ENCODE peak calls at places on chromosomes 11 and 22, in ten cellular contexts. One of them, this sample, is unnamed.

GRCh38 chr11:47329431-47329993 is 23.0 kb downstream of the MYBPC3 start:
- DNase-seq in CD8-positive, alpha-beta T cell: no peak
- DNase-seq in CD8-positive, alpha-beta memory T cell: no peak
- DNase-seq in lower lobe of right lung: peak; percentile 28
- DNase-seq in iPS DF 6.9: no peak
- DNase-seq in hepatocyte: no peak
- DNase-seq in suprapubic skin: no peak
- DNase-seq in breast epithelium: no peak
- DNase-seq in fibroblast of lung: no peak
- DNase-seq in Panc1: no peak
- DNase-seq in this sample: no peak

GRCh38 chr11:81007046-81007445 is 1566.2 kb upstream of the TENM4 start:
- DNase-seq in CD8-positive, alpha-beta T cell: no peak
- DNase-seq in CD8-positive, alpha-beta memory T cell: no peak
- DNase-seq in lower lobe of right lung: no peak
- DNase-seq in iPS DF 6.9: no peak
- DNase-seq in hepatocyte: peak; percentile 19
- DNase-seq in suprapubic skin: no peak
- DNase-seq in breast epithelium: no peak
- DNase-seq in fibroblast of lung: peak; percentile 24
- DNase-seq in Panc1: no peak
- DNase-seq in this sample: no peak

GRCh38 chr22:47147572-47147971 is 385.1 kb downstream of the TBC1D22A start:
- DNase-seq in CD8-positive, alpha-beta T cell: no peak
- DNase-seq in CD8-positive, alpha-beta memory T cell: no peak
- DNase-seq in lower lobe of right lung: no peak
- DNase-seq in iPS DF 6.9: no peak
- DNase-seq in hepatocyte: no peak
- DNase-seq in suprapubic skin: no peak
- DNase-seq in breast epithelium: no peak
- DNase-seq in fibroblast of lung: no peak
- DNase-seq in Panc1: no peak
- DNase-seq in this sample: no peak

GRCh38 chr11:92329644-92330043 is 105.0 kb downstream of the FAT3 start:
- DNase-seq in CD8-positive, alpha-beta T cell: no peak
- DNase-seq in CD8-positive, alpha-beta memory T cell: no peak
- DNase-seq in lower lobe of right lung: no peak
- DNase-seq in iPS DF 6.9: no peak
- DNase-seq in hepatocyte: no peak
- DNase-seq in suprapubic skin: no peak
- DNase-seq in breast epithelium: no peak
- DNase-seq in fibroblast of lung: peak; percentile 75
- DNase-seq in Panc1: no peak
- DNase-seq in this sample: no peak

GRCh38 chr22:31192513-31192912 is 19.6 kb upstream of the LIMK2 start:
- DNase-seq in CD8-positive, alpha-beta T cell: no peak
- DNase-seq in CD8-positive, alpha-beta memory T cell: no peak
- DNase-seq in lower lobe of right lung: no peak
- DNase-seq in iPS DF 6.9: no peak
- DNase-seq in hepatocyte: no peak
- DNase-seq in suprapubic skin: no peak
- DNase-seq in breast epithelium: no peak
- DNase-seq in fibroblast of lung: no peak
- DNase-seq in Panc1: no peak
- DNase-seq in this sample: no peak

GRCh38 chr11:17719028-17719939 is at the start of gene MYOD1:
- DNase-seq in CD8-positive, alpha-beta T cell: no peak
- DNase-seq in CD8-positive, alpha-beta memory T cell: no peak
- DNase-seq in lower lobe of right lung: no peak
- DNase-seq in iPS DF 6.9: no peak
- DNase-seq in hepatocyte: no peak
- DNase-seq in suprapubic skin: no peak
- DNase-seq in breast epithelium: no peak
- DNase-seq in fibroblast of lung: peak; percentile 24
- DNase-seq in Panc1: no peak
- DNase-seq in this sample: no peak

GRCh38 chr22:24106385-24107381 is 74.6 kb upstream of the SUSD2 start:
- DNase-seq in CD8-positive, alpha-beta T cell: peak; percentile 22
- DNase-seq in CD8-positive, alpha-beta memory T cell: peak; percentile 23
- DNase-seq in lower lobe of right lung: peak; percentile 32
- DNase-seq in iPS DF 6.9: no peak
- DNase-seq in hepatocyte: no peak
- DNase-seq in suprapubic skin: no peak
- DNase-seq in breast epithelium: no peak
- DNase-seq in fibroblast of lung: no peak
- DNase-seq in Panc1: no peak
- DNase-seq in this sample: no peak

GRCh38 chr11:104547996-104548661 is 350.1 kb downstream of the CASP12 start:
- DNase-seq in CD8-positive, alpha-beta T cell: no peak
- DNase-seq in CD8-positive, alpha-beta memory T cell: no peak
- DNase-seq in lower lobe of right lung: no peak
- DNase-seq in iPS DF 6.9: no peak
- DNase-seq in hepatocyte: no peak
- DNase-seq in suprapubic skin: no peak
- DNase-seq in breast epithelium: no peak
- DNase-seq in fibroblast of lung: peak; percentile 17
- DNase-seq in Panc1: no peak
- DNase-seq in this sample: no peak

GRCh38 chr11:120334332-120334731 is 1.9 kb upstream of the ARHGEF12 start:
- DNase-seq in CD8-positive, alpha-beta T cell: no peak
- DNase-seq in CD8-positive, alpha-beta memory T cell: no peak
- DNase-seq in lower lobe of right lung: no peak
- DNase-seq in iPS DF 6.9: no peak
- DNase-seq in hepatocyte: no peak
- DNase-seq in suprapubic skin: no peak
- DNase-seq in breast epithelium: no peak
- DNase-seq in fibroblast of lung: no peak
- DNase-seq in Panc1: no peak
- DNase-seq in this sample: no peak

GRCh38 chr11:120336641-120337132 is 474 bp downstream of the ARHGEF12 start:
- DNase-seq in CD8-positive, alpha-beta T cell: no peak
- DNase-seq in CD8-positive, alpha-beta memory T cell: no peak
- DNase-seq in lower lobe of right lung: peak; percentile 68
- DNase-seq in iPS DF 6.9: no peak
- DNase-seq in hepatocyte: peak; percentile 78
- DNase-seq in suprapubic skin: peak; percentile 84
- DNase-seq in breast epithelium: no peak
- DNase-seq in fibroblast of lung: peak; percentile 30
- DNase-seq in Panc1: no peak
- DNase-seq in this sample: peak; percentile 87

GRCh38 chr11:120334894-120335462 is 1.2 kb upstream of the ARHGEF12 start:
- DNase-seq in CD8-positive, alpha-beta T cell: peak; percentile 49
- DNase-seq in CD8-positive, alpha-beta memory T cell: peak; percentile 54
- DNase-seq in lower lobe of right lung: no peak
- DNase-seq in iPS DF 6.9: no peak
- DNase-seq in hepatocyte: peak; percentile 88
- DNase-seq in suprapubic skin: peak; percentile 80
- DNase-seq in breast epithelium: no peak
- DNase-seq in fibroblast of lung: peak; percentile 87
- DNase-seq in Panc1: no peak
- DNase-seq in this sample: no peak

GRCh38 chr11:120335928-120336640 is at the start of gene ARHGEF12:
- DNase-seq in CD8-positive, alpha-beta T cell: peak; percentile 60
- DNase-seq in CD8-positive, alpha-beta memory T cell: peak; percentile 43
- DNase-seq in lower lobe of right lung: peak; percentile 96
- DNase-seq in iPS DF 6.9: peak; percentile 95
- DNase-seq in hepatocyte: peak; percentile 98
- DNase-seq in suprapubic skin: peak; percentile 97
- DNase-seq in breast epithelium: peak; percentile 95
- DNase-seq in fibroblast of lung: peak; percentile 99
- DNase-seq in Panc1: no peak
- DNase-seq in this sample: peak; percentile 96

GRCh38 chr11:120335596-120335927 is 651 bp upstream of the ARHGEF12 start:
- DNase-seq in CD8-positive, alpha-beta T cell: no peak
- DNase-seq in CD8-positive, alpha-beta memory T cell: no peak
- DNase-seq in lower lobe of right lung: no peak
- DNase-seq in iPS DF 6.9: no peak
- DNase-seq in hepatocyte: no peak
- DNase-seq in suprapubic skin: no peak
- DNase-seq in breast epithelium: no peak
- DNase-seq in fibroblast of lung: no peak
- DNase-seq in Panc1: no peak
- DNase-seq in this sample: no peak
- H3K4me3 ChIP-seq in CD8-positive, alpha-beta T cell: peak overlapping the region; percentile 68
- H3K4me3 ChIP-seq in CD8-positive, alpha-beta memory T cell: peak overlapping the region; percentile 37
- H3K4me3 ChIP-seq in lower lobe of right lung: peak overlapping the region; percentile 91
- H3K4me3 ChIP-seq in iPS DF 6.9: peak overlapping the region; percentile 91
- H3K4me3 ChIP-seq in hepatocyte: peak overlapping the region; percentile 46
- H3K4me3 ChIP-seq in suprapubic skin: peak overlapping the region; percentile 86
- H3K4me3 ChIP-seq in breast epithelium: peak overlapping the region; percentile 91
- H3K4me3 ChIP-seq in fibroblast of lung: peak overlapping the region; percentile 78
- H3K4me3 ChIP-seq in Panc1: peak overlapping the region; percentile 85
- H3K4me3 ChIP-seq in this sample: peak overlapping the region; percentile 79

GRCh38 chr11:5620606-5621521 is 3.9 kb upstream of the TRIM34 start:
- DNase-seq in CD8-positive, alpha-beta T cell: no peak
- DNase-seq in CD8-positive, alpha-beta memory T cell: no peak
- DNase-seq in lower lobe of right lung: no peak
- DNase-seq in iPS DF 6.9: no peak
- DNase-seq in hepatocyte: peak; percentile 73
- DNase-seq in suprapubic skin: no peak
- DNase-seq in breast epithelium: no peak
- DNase-seq in fibroblast of lung: peak; percentile 93
- DNase-seq in Panc1: peak; percentile 76
- DNase-seq in this sample: no peak

GRCh38 chr11:5624489-5625278 is at the start of gene TRIM34:
- DNase-seq in CD8-positive, alpha-beta T cell: peak; percentile 62
- DNase-seq in CD8-positive, alpha-beta memory T cell: peak; percentile 76
- DNase-seq in lower lobe of right lung: no peak
- DNase-seq in iPS DF 6.9: peak; percentile 29
- DNase-seq in hepatocyte: peak; percentile 76
- DNase-seq in suprapubic skin: no peak
- DNase-seq in breast epithelium: no peak
- DNase-seq in fibroblast of lung: peak; percentile 66
- DNase-seq in Panc1: peak; percentile 48
- DNase-seq in this sample: peak; percentile 57

GRCh38 chr11:5622802-5623201 is 2.0 kb upstream of the TRIM34 start:
- DNase-seq in CD8-positive, alpha-beta T cell: no peak
- DNase-seq in CD8-positive, alpha-beta memory T cell: no peak
- DNase-seq in lower lobe of right lung: no peak
- DNase-seq in iPS DF 6.9: no peak
- DNase-seq in hepatocyte: no peak
- DNase-seq in suprapubic skin: no peak
- DNase-seq in breast epithelium: no peak
- DNase-seq in fibroblast of lung: no peak
- DNase-seq in Panc1: no peak
- DNase-seq in this sample: no peak

GRCh38 chr11:5618807-5619206 is 6.0 kb upstream of the TRIM34 start:
- DNase-seq in CD8-positive, alpha-beta T cell: no peak
- DNase-seq in CD8-positive, alpha-beta memory T cell: no peak
- DNase-seq in lower lobe of right lung: no peak
- DNase-seq in iPS DF 6.9: no peak
- DNase-seq in hepatocyte: peak; percentile 47
- DNase-seq in suprapubic skin: no peak
- DNase-seq in breast epithelium: no peak
- DNase-seq in fibroblast of lung: peak; percentile 86
- DNase-seq in Panc1: no peak
- DNase-seq in this sample: no peak

DNA sequence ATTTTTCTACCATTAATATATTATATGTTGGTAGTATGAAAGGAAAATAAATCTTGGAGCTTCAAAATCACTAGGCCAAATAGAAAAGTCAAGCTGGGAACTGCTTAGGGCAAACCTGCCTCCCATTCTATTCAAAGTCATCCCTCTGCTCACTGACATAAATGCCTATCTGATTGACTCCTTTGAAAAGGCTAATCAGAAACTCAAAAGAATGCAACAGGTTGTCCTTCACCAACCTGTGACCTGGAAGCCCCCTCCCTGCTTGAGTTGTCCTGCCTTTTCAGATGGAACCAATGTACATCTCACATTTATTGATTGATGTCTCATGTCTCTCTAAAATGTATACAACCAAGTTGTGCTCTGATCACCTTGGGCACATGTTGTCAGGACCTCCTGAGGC is 3.2 kb upstream of the TRIM34 start:
- DNase-seq in CD8-positive, alpha-beta T cell: no peak
- DNase-seq in CD8-positive, alpha-beta memory T cell: no peak
- DNase-seq in lower lobe of right lung: no peak
- DNase-seq in iPS DF 6.9: no peak
- DNase-seq in hepatocyte: no peak
- DNase-seq in suprapubic skin: no peak
- DNase-seq in breast epithelium: no peak
- DNase-seq in fibroblast of lung: no peak
- DNase-seq in Panc1: no peak
- DNase-seq in this sample: no peak
- H3K27ac ChIP-seq in CD8-positive, alpha-beta T cell: no peak overlapping the region
- H3K27ac ChIP-seq in CD8-positive, alpha-beta memory T cell: no peak overlapping the region
- H3K27ac ChIP-seq in lower lobe of right lung: peak overlapping the region; percentile 26
- H3K27ac ChIP-seq in iPS DF 6.9: no peak overlapping the region
- H3K27ac ChIP-seq in hepatocyte: peak overlapping the region; percentile 84
- H3K27ac ChIP-seq in suprapubic skin: peak overlapping the region; percentile 18
- H3K27ac ChIP-seq in breast epithelium: no peak overlapping the region
- H3K27ac ChIP-seq in fibroblast of lung: peak overlapping the region; percentile 88
- H3K27ac ChIP-seq in Panc1: peak overlapping the region; percentile 67
- H3K27ac ChIP-seq in this sample: peak overlapping the region; percentile 46

DNA sequence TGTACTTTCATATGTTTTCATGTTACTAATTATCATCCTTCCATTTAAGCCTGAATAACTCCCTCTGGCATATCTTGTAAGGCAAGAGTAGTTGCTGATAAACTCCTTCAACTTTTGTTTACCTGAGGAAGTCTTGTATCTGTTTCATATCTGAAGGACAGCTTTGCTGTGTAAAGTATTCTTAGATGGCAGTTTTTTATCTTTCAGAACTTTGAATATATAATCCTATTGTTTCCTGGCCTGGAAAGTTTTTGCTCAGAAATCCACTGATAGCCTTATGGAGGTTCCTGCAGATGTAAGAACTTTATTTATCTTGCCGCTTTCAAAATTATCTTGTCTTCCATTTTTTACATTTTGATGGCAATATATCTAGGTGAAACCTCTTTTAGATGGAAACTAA is 69.1 kb downstream of the KCNQ1OT1 start:
- DNase-seq in CD8-positive, alpha-beta T cell: no peak
- DNase-seq in CD8-positive, alpha-beta memory T cell: no peak
- DNase-seq in lower lobe of right lung: no peak
- DNase-seq in iPS DF 6.9: no peak
- DNase-seq in hepatocyte: no peak
- DNase-seq in suprapubic skin: no peak
- DNase-seq in breast epithelium: no peak
- DNase-seq in fibroblast of lung: no peak
- DNase-seq in Panc1: no peak
- DNase-seq in this sample: no peak
- H3K9me3 ChIP-seq in CD8-positive, alpha-beta T cell: peaks cover 16% of the 10 kb centered on the region
- H3K9me3 ChIP-seq in CD8-positive, alpha-beta memory T cell: peaks cover 12% of the 10 kb centered on the region
- H3K9me3 ChIP-seq in lower lobe of right lung: peaks cover 39% of the 10 kb centered on the region
- H3K9me3 ChIP-seq in iPS DF 6.9: peaks cover 2% of the 10 kb centered on the region
- H3K9me3 ChIP-seq in hepatocyte: peaks cover 52% of the 10 kb centered on the region
- H3K9me3 ChIP-seq in suprapubic skin: peaks cover 30% of the 10 kb centered on the region
- H3K9me3 ChIP-seq in breast epithelium: peaks cover 58% of the 10 kb centered on the region
- H3K9me3 ChIP-seq in fibroblast of lung: peaks cover 2% of the 10 kb centered on the region
- H3K9me3 ChIP-seq in Panc1: peaks cover 31% of the 10 kb centered on the region
- H3K9me3 ChIP-seq in this sample: peaks cover 9% of the 10 kb centered on the region

DNA sequence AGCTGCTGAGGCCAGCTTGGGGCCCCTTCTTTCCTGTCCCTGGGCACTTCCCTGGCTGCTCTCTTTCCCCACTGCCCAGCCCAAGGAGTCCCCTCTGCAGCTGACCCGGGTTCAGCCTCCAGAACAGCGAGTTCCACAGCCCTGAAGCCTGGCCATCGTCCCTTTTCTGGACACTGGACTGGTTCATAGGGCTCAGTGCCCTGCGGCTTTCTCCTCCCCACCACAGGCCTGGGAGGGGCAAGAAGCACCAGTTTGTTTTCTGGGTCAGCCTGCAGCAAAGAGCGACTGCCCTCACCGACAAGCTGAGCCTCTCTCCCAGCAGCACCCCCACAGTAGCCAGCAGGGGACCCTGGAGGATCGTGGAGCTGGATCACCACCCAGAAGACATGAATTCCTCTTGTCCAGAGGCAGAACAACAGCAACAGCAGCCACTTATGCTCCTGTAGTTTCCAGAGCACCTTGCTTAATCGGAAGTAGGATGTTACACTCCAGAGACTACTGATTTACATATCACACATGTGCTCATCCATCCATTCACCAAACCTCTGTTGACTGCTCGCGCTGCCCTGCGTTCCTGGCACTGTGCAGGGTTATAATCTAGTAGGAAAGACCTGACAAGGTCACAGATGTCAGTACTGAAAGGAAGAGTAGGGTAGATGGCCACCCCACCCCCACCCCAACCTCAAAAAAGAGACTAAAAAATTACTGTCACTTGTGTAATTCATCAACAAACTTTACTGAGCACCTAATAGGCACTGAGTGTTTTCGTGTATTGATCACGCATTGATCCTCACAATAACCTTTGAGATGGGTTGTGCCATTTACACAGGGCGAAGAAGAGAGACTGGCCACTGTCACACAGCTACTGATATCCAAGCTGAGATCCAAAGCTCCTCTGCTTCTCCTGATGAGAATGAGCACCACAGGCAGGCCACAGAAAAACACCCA is 13.0 kb upstream of the CXCR5 start:
- DNase-seq in CD8-positive, alpha-beta T cell: peak; percentile 19
- DNase-seq in CD8-positive, alpha-beta memory T cell: no peak
- DNase-seq in lower lobe of right lung: no peak
- DNase-seq in iPS DF 6.9: no peak
- DNase-seq in hepatocyte: no peak
- DNase-seq in suprapubic skin: no peak
- DNase-seq in breast epithelium: peak; percentile 70
- DNase-seq in fibroblast of lung: peak; percentile 10
- DNase-seq in Panc1: no peak
- DNase-seq in this sample: peak; percentile 71
- H3K4me3 ChIP-seq in CD8-positive, alpha-beta T cell: peak overlapping the region; percentile 22
- H3K4me3 ChIP-seq in CD8-positive, alpha-beta memory T cell: peak overlapping the region; percentile 35
- H3K4me3 ChIP-seq in lower lobe of right lung: peak overlapping the region; percentile 25
- H3K4me3 ChIP-seq in iPS DF 6.9: no peak overlapping the region
- H3K4me3 ChIP-seq in hepatocyte: no peak overlapping the region
- H3K4me3 ChIP-seq in suprapubic skin: peak overlapping the region; percentile 24
- H3K4me3 ChIP-seq in breast epithelium: peak overlapping the region; percentile 52
- H3K4me3 ChIP-seq in fibroblast of lung: no peak overlapping the region
- H3K4me3 ChIP-seq in Panc1: no peak overlapping the region
- H3K4me3 ChIP-seq in this sample: no peak overlapping the region

This sample was measured in left lung.